ENCODE peak calls at places on chromosomes 7 and 10, in seven cellular contexts. K is NCI-H2171 treated with DMSO at 0.1 percent for 48 hours; L is NCI-H446; R is stimulated activated CD4-positive, alpha-beta T cell treated with anti-CD3 and anti-CD28 coated beads, Interleukin-2, amount 100 ng/mL, for 48 hours; U is activated T-cell treated with anti-CD3 and anti-CD28 coated beads for 1 hour; O is iPS DF 19.7; D is T-helper 1 cell. B is an unnamed sample.

GRCh38 chr7:151608031-151608551 is 88.4 kb upstream of the RHEB start:
- DNase-seq in K (no peak), L (no peak), R (no peak), U (no peak), O (no peak), D (no peak), B (peak)

GRCh38 chr7:78134256-78134655 is 335.7 kb downstream of the PHTF2 start:
- DNase-seq in K (peak), L (peak), R (no peak), U (no peak), O (no peak), D (no peak), B (peak)

GRCh38 chr7:50382455-50382854 is 67.7 kb downstream of the FIGNL1 start:
- DNase-seq in K (no peak), L (no peak), R (no peak), U (no peak), O (no peak), D (no peak), B (no peak)

GRCh38 chr10:1402016-1402820 is 335.1 kb downstream of the ADARB2 start:
- DNase-seq in K (no peak), L (no peak), R (no peak), U (no peak), O (no peak), D (no peak), B (no peak)

GRCh38 chr10:68756246-68756645 is 35.2 kb downstream of the CCAR1 start:
- DNase-seq in K (no peak), L (no peak), R (no peak), U (no peak), O (no peak), D (no peak), B (no peak)

GRCh38 chr7:100167912-100168323 is 499 bp downstream of the GAL3ST4 start:
- DNase-seq in K (peak), L (no peak), R (no peak), U (no peak), O (no peak), D (no peak), B (peak)

GRCh38 chr7:111558948-111559347 is 3.3 kb downstream of the IMMP2L start:
- DNase-seq in K (no peak), L (no peak), R (no peak), U (no peak), O (no peak), D (no peak), B (no peak)

GRCh38 chr7:87575521-87575920 is 25.2 kb downstream of the ABCB1 start:
- DNase-seq in K (no peak), L (no peak), R (no peak), U (no peak), O (no peak), D (no peak), B (no peak)

GRCh38 chr7:50970092-50970491 is 187.4 kb upstream of the GRB10 start:
- DNase-seq in K (peak), L (no peak), R (no peak), U (no peak), O (no peak), D (no peak), B (no peak)

GRCh38 chr10:79018591-79019011 is 50.2 kb upstream of the ZMIZ1 start:
- DNase-seq in K (no peak), L (peak), R (no peak), U (no peak), O (no peak), D (no peak), B (no peak)

GRCh38 chr7:9498303-9498702 is 1064.9 kb downstream of the NXPH1 start:
- DNase-seq in K (no peak), L (peak), R (no peak), U (no peak), O (no peak), D (no peak), B (no peak)

GRCh38 chr10:132239126-132240031 is 52.6 kb downstream of the DPYSL4 start:
- DNase-seq in K (no peak), L (no peak), R (no peak), U (no peak), O (no peak), D (no peak), B (no peak)

GRCh38 chr10:129809841-129810240 is 154.2 kb downstream of the EBF3 start:
- DNase-seq in K (no peak), L (no peak), R (no peak), U (no peak), O (no peak), D (no peak), B (no peak)

GRCh38 chr10:72254891-72255568 is 18.7 kb upstream of the DDIT4 start:
- DNase-seq in K (peak), L (peak), R (no peak), U (no peak), O (peak), D (no peak), B (no peak)

B was measured in NCI-H524.